ENCODE peak calls at places on chromosomes 16 and 17, in seven cellular contexts. W is omental fat pad, F is uterus, R is cardiac fibroblast, P is adrenal gland, Z is stomach, J is fibroblast of lung. C is an unnamed sample.

GRCh38 chr16:81652798-81653505 is 126.1 kb upstream of the PLCG2 start:
- DNase-seq in Z (no peak), F (no peak), R (no peak), J (no peak), W (no peak), P (no peak), C (no peak)

GRCh38 chr17:40813804-40814203 is 8.6 kb downstream of the KRT10 start:
- DNase-seq in R (no peak), W (no peak), F (no peak), P (no peak), Z (no peak), J (no peak), C (no peak)

GRCh38 chr17:988561-988960 is 8.4 kb upstream of the TIMM22 start:
- DNase-seq in Z (no peak), W (no peak), P (no peak), R (no peak), F (no peak), J (no peak), C (no peak)

GRCh38 chr16:66278604-66279262 is 87.8 kb upstream of the CDH5 start:
- DNase-seq in W (no peak), Z (no peak), P (no peak), F (no peak), R (no peak), J (no peak), C (no peak)

GRCh38 chr16:23206986-23207385 is 24.4 kb downstream of the SCNN1G start:
- DNase-seq in P (no peak), J (no peak), R (no peak), W (no peak), F (no peak), Z (no peak), C (no peak)

GRCh38 chr17:5840811-5841446 is 229.2 kb upstream of the WSCD1 start:
- DNase-seq in W (no peak), J (no peak), Z (no peak), R (no peak), P (no peak), F (no peak), C (no peak)

GRCh38 chr17:74812109-74812864 is 36.1 kb upstream of the NAT9 start:
- DNase-seq in F (no peak), W (no peak), R (no peak), J (no peak), P (no peak), Z (no peak), C (no peak)

GRCh38 chr16:89710709-89711564 is 9.4 kb upstream of the SPATA2L start:
- DNase-seq in R (no peak), F (no peak), Z (no peak), J (no peak), P (no peak), W (no peak), C (no peak)

GRCh38 chr16:66930189-66930588 is 4.0 kb downstream of the CIAO2B start:
- DNase-seq in W (no peak), F (no peak), P (peak), Z (peak), J (peak), R (peak), C (no peak)

GRCh38 chr16:73172621-73173312 is 124.8 kb upstream of the ZFHX3 start:
- DNase-seq in J (peak), R (peak), F (peak), P (peak), Z (peak), W (no peak), C (no peak)
- TF ChIP-seq CTCF in J (peak), R (peak), F (no peak), P (peak), Z (peak), W (no peak), C (no peak)

GRCh38 chr17:7394452-7395191 is at the start of gene PLSCR3:
- DNase-seq in Z (peak), J (peak), P (peak), F (peak), W (no peak), R (peak), C (peak)
- TF ChIP-seq CTCF in Z (no peak), J (peak), P (peak), F (peak), W (no peak), R (peak), C (no peak)

DNA sequence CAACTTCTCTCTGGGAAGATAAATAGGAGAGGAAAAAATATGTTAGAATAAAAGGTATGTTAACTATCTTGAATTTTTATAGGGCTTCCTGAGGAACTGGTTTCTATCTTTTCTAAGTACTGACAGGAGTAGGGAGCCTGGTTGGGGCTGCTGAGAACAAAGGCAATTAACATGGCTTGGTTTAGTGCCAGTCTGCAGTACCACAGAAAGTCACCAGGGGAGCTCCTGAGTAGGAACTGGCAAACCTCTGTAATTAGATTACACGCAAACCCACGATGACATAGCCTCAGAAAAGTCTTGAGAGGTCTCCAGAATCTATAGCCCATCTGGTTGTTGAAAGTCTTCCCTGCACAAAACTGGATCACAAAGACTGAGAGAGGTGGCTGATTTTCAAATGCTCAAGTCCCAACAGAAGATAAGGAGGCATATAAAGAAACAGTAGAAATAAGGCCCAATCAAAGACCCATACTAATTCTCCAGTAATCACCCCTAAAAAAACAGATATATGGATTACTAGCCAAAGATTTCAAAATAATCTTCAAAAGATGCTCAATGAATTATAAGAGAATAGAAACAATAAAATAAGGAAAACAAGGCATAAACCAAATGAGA is 11.7 kb upstream of the CNTNAP4 start:
- DNase-seq in J (peak), W (no peak), F (no peak), P (no peak), R (peak), Z (no peak), C (no peak)
- TF ChIP-seq CTCF in J (peak), W (no peak), F (no peak), P (peak), R (peak), Z (peak), C (no peak)

GRCh38 chr16:4244254-4244812 is 2.5 kb upstream of the SRL start:
- DNase-seq in W (no peak), P (no peak), Z (peak), R (peak), F (no peak), J (no peak), C (no peak)

GRCh38 chr16:4241601-4242270 is at the start of gene SRL:
- DNase-seq in Z (no peak), P (no peak), W (no peak), J (no peak), F (no peak), R (no peak), C (no peak)

GRCh38 chr16:4239682-4240175 is 2.2 kb downstream of the SRL start:
- DNase-seq in R (no peak), J (no peak), P (no peak), Z (no peak), W (no peak), F (no peak), C (no peak)

GRCh38 chr16:4240624-4241023 is 1.3 kb downstream of the SRL start:
- DNase-seq in F (no peak), J (no peak), Z (no peak), R (no peak), W (no peak), P (no peak), C (no peak)

GRCh38 chr16:4239020-4239419 is 2.9 kb downstream of the SRL start:
- DNase-seq in P (no peak), W (no peak), Z (no peak), R (no peak), J (no peak), F (no peak), C (no peak)
- TF ChIP-seq CTCF in P (no peak), W (no peak), Z (no peak), R (no peak), J (no peak), F (no peak), C (no peak)

DNA sequence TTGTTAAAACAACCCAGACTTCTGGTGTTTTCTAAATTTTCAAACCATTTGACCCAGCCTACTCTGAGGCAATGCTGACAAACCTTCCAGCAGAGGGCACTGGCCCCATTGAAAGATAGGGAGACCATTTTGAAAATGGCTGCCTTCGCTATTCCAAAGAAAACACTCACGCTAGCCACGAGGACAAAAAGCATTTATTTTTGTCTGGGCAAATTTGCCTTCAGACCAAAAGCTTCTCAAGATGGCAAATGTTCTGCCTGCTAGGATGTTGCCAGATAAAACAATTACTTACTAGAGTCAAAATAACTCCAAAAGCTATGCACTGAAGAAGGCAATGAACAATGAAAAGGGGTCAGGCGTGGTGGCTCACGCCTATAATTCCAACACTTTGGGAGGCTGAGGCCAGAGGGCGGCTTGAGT is 296.7 kb upstream of the IRX5 start:
- DNase-seq in R (no peak), W (no peak), J (no peak), Z (peak), P (no peak), F (no peak), C (no peak)
- TF ChIP-seq CTCF in R (peak), W (no peak), J (no peak), Z (peak), P (peak), F (no peak), C (no peak)

GRCh38 chr17:44968225-44969143 is at the start of gene C1QL1:
- DNase-seq in P (peak), R (peak), F (peak), Z (peak), J (peak), W (peak), C (peak)
- TF ChIP-seq CTCF in P (no peak), R (peak), F (no peak), Z (no peak), J (peak), W (no peak), C (no peak)

GRCh38 chr17:77432034-77432554 is 291.3 kb downstream of the SEC14L1 start:
- DNase-seq in J (no peak), F (no peak), W (no peak), R (no peak), P (no peak), Z (no peak), C (no peak)
- TF ChIP-seq CTCF in J (no peak), F (no peak), W (no peak), R (no peak), P (no peak), Z (no peak), C (no peak)

GRCh38 chr17:22707626-22708025 is 1015.3 kb downstream of the KCNJ18 start:
- DNase-seq in Z (no peak), J (no peak), R (no peak), F (no peak), P (no peak), W (no peak), C (no peak)

GRCh38 chr17:22704674-22705073 is 1012.4 kb downstream of the KCNJ18 start:
- DNase-seq in W (no peak), Z (no peak), P (no peak), J (no peak), F (no peak), R (no peak), C (no peak)

GRCh38 chr17:22703204-22703603 is 1010.9 kb downstream of the KCNJ18 start:
- DNase-seq in R (no peak), W (no peak), P (no peak), Z (no peak), F (no peak), J (no peak), C (no peak)

DNA sequence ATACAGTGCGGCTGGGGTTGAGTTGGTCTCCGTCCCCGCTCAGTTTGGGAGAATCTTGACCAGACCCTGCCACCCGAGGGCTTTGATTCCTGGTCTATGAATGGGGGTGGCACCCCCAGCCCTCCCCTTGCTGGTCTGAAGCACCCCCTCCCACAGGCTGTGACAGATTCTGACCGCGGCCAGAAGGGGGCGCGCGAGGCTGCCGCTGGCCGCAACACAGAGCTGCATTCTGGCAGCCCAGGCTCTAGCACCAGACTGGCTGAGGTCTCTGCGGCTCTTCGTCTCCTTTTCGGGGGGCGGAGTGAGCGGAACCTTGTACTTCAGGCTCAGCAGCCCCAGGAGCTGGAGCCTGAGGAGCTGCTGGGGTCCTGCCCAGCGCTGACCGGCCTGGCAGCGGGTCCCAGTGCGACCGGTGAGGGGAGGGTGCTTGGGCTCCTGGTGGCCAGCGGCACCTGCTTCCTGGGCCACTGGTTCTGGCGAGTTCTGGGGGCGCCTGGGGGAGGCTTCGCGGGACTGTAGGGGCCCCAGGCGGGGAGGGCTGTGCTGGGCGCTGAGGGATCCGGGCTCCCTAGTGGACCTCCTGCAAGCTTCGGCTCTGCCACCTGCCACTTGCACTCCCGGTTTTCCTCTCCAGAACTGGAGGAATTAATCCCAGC is 1011.6 kb downstream of the KCNJ18 start:
- DNase-seq in W (no peak), R (no peak), P (no peak), Z (no peak), F (no peak), J (no peak), C (no peak)
- TF ChIP-seq CTCF in W (no peak), R (no peak), P (no peak), Z (no peak), F (no peak), J (no peak), C (no peak)

DNA sequence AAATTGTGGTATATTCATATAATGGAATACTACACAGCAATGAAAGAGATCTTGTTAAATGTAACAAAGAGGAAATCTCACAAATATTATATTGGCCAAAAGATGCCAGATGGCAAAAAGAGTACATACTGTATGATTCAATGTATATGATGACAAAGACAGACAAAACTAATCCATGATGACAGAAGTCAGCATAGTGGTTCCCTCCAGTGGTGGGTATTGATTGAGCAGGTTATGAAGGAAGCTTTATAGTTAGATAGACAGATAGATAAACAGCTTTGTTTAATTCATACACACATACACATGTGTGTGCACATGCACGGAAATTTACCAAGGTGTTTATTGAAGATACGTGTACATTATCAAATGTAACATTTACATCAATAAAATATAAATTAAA is 74.4 kb upstream of the SMIM36 start:
- DNase-seq in Z (no peak), J (no peak), F (no peak), P (no peak), R (no peak), W (no peak), C (no peak)
- TF ChIP-seq CTCF in Z (no peak), J (no peak), F (no peak), P (no peak), R (no peak), W (no peak), C (no peak)

GRCh38 chr16:11254913-11255736 is 879 bp downstream of the SOCS1 start:
- DNase-seq in P (peak), Z (peak), J (peak), F (peak), W (no peak), R (peak), C (peak)
- TF ChIP-seq CTCF in P (no peak), Z (no peak), J (no peak), F (peak), W (no peak), R (no peak), C (no peak)